ENCODE peak calls at places on chromosome 21, in nine cellular contexts. W, M, X, E, T, I, U, L and J are unnamed samples.

GRCh38 chr21:29075706-29076447 is 2.4 kb upstream of the CCT8 start:
- DNase-seq in W (no peak), M (no peak), X (peak), E (peak), T (peak), I (no peak), U (no peak), L (no peak), J (no peak)

GRCh38 chr21:15309721-15310120 is 244.9 kb upstream of the NRIP1 start:
- DNase-seq in W (no peak), M (no peak), X (no peak), E (no peak), T (peak), I (no peak), U (no peak), L (no peak), J (no peak)

GRCh38 chr21:46052703-46053651 is 44.9 kb upstream of the COL6A2 start:
- DNase-seq in W (peak), M (no peak), X (no peak), E (peak), T (peak), I (peak), U (no peak), L (no peak), J (peak)

GRCh38 chr21:32978346-32979270 is 47.1 kb upstream of the OLIG2 start:
- DNase-seq in W (no peak), M (no peak), X (no peak), E (no peak), T (no peak), I (no peak), U (no peak), L (no peak), J (no peak)

GRCh38 chr21:42245348-42246185 is 26.6 kb downstream of the ABCG1 start:
- DNase-seq in W (no peak), M (no peak), X (no peak), E (no peak), T (no peak), I (no peak), U (no peak), L (no peak), J (no peak)

GRCh38 chr21:31213787-31214186 is 130.3 kb downstream of the TIAM1 start:
- DNase-seq in W (no peak), M (no peak), X (no peak), E (peak), T (no peak), I (no peak), U (no peak), L (no peak), J (no peak)

GRCh38 chr21:46172863-46173528 is 11.3 kb downstream of the SPATC1L start:
- DNase-seq in W (no peak), M (no peak), X (no peak), E (no peak), T (no peak), I (peak), U (no peak), L (no peak), J (no peak)

GRCh38 chr21:41713495-41714281 is 53.2 kb downstream of the RIPK4 start:
- DNase-seq in W (no peak), M (no peak), X (no peak), E (no peak), T (no peak), I (no peak), U (no peak), L (no peak), J (no peak)

GRCh38 chr21:34938079-34938764 is 110.9 kb downstream of the RUNX1 start:
- DNase-seq in W (no peak), M (no peak), X (peak), E (peak), T (peak), I (no peak), U (no peak), L (no peak), J (peak)

GRCh38 chr21:45087022-45087823 is 12.8 kb downstream of the ADARB1 start:
- DNase-seq in W (no peak), M (no peak), X (no peak), E (no peak), T (no peak), I (no peak), U (no peak), L (no peak), J (no peak)

GRCh38 chr21:45971487-45972352 is 9.8 kb upstream of the COL6A1 start:
- DNase-seq in W (no peak), M (peak), X (no peak), E (peak), T (peak), I (no peak), U (no peak), L (no peak), J (peak)

GRCh38 chr21:21722736-21723135 is 724.5 kb downstream of the NCAM2 start:
- DNase-seq in W (no peak), M (no peak), X (no peak), E (no peak), T (peak), I (no peak), U (no peak), L (no peak), J (no peak)

GRCh38 chr21:43719748-43720538 is 1.0 kb downstream of the PDXK start:
- DNase-seq in W (no peak), M (no peak), X (peak), E (peak), T (peak), I (no peak), U (no peak), L (no peak), J (no peak)

GRCh38 chr21:25107708-25108107 is 499.6 kb downstream of the MRPL39 start:
- DNase-seq in W (peak), M (peak), X (no peak), E (peak), T (peak), I (no peak), U (no peak), L (no peak), J (peak)

GRCh38 chr21:32949701-32950100 is 76.0 kb upstream of the OLIG2 start:
- DNase-seq in W (no peak), M (no peak), X (no peak), E (no peak), T (no peak), I (no peak), U (no peak), L (no peak), J (no peak)

GRCh38 chr21:31732891-31733520 is 1.1 kb upstream of the SCAF4 start:
- DNase-seq in W (no peak), M (no peak), X (peak), E (peak), T (peak), I (peak), U (no peak), L (peak), J (peak)

GRCh38 chr21:44299085-44299457 is 782 bp upstream of the PFKL start:
- DNase-seq in W (no peak), M (no peak), X (peak), E (peak), T (peak), I (no peak), U (no peak), L (peak), J (no peak)

GRCh38 chr21:42305707-42306147 is 9.5 kb downstream of the TFF3 start:
- DNase-seq in W (no peak), M (no peak), X (no peak), E (no peak), T (no peak), I (no peak), U (no peak), L (no peak), J (no peak)

GRCh38 chr21:25572895-25573310 is 34.4 kb downstream of the MRPL39 start:
- DNase-seq in W (no peak), M (no peak), X (no peak), E (peak), T (no peak), I (no peak), U (no peak), L (peak), J (no peak)

GRCh38 chr21:38140192-38140905 is 116.4 kb upstream of the KCNJ15 start:
- DNase-seq in W (no peak), M (no peak), X (no peak), E (peak), T (peak), I (no peak), U (no peak), L (no peak), J (peak)

GRCh38 chr21:28936036-28936435 is 56.6 kb downstream of the LTN1 start:
- DNase-seq in W (no peak), M (no peak), X (no peak), E (no peak), T (no peak), I (no peak), U (no peak), L (no peak), J (no peak)

GRCh38 chr21:39564200-39564599 is 48.5 kb upstream of the B3GALT5 start:
- DNase-seq in W (no peak), M (no peak), X (no peak), E (no peak), T (no peak), I (no peak), U (no peak), L (no peak), J (no peak)

GRCh38 chr21:26130249-26130896 is 40.2 kb downstream of the APP start:
- DNase-seq in W (no peak), M (no peak), X (no peak), E (peak), T (no peak), I (no peak), U (no peak), L (no peak), J (no peak)

GRCh38 chr21:41953249-41953830 is 478 bp downstream of the C2CD2 start:
- DNase-seq in W (no peak), M (no peak), X (peak), E (peak), T (peak), I (no peak), U (no peak), L (peak), J (no peak)